ENCODE peak calls at places on chromosomes 1 and 21, in nine cellular contexts. F is right lobe of liver, P is A549, G is IMR-90, X is heart left ventricle, W is Peyer's patch, Q is breast epithelium, K is tibial nerve, R is body of pancreas. V is an unnamed sample.

GRCh38 chr21:45030637-45031218 is 43.7 kb upstream of the ADARB1 start:
- DNase-seq in F (no peak), P (no peak), G (no peak), X (no peak), W (no peak), Q (no peak), K (no peak), R (no peak), V (no peak)

GRCh38 chr1:98468111-98468717 is 193.3 kb upstream of the SNX7 start:
- DNase-seq in F (no peak), P (peak; percentile 71), G (peak; percentile 81), X (no peak), W (no peak), Q (no peak), K (peak; percentile 43), R (no peak), V (no peak)

GRCh38 chr1:94259635-94260289 is 22.4 kb upstream of the ARHGAP29 start:
- DNase-seq in F (no peak), P (no peak), G (peak; percentile 31), X (no peak), W (no peak), Q (no peak), K (no peak), R (no peak), V (no peak)

GRCh38 chr21:44888581-44889550 is 15.4 kb upstream of the PTTG1IP start:
- DNase-seq in F (no peak), P (no peak), G (no peak), X (peak; percentile 51), W (no peak), Q (no peak), K (no peak), R (no peak), V (no peak)

GRCh38 chr1:211375286-211375818 is 48.7 kb downstream of the TRAF5 start:
- DNase-seq in F (no peak), P (no peak), G (no peak), X (no peak), W (no peak), Q (no peak), K (no peak), R (no peak), V (no peak)

GRCh38 chr1:47618222-47618720 is 180.4 kb downstream of the FOXD2 start:
- DNase-seq in F (peak; percentile 23), P (no peak), G (no peak), X (no peak), W (no peak), Q (no peak), K (no peak), R (no peak), V (no peak)

GRCh38 chr1:205962821-205963221 is 19.6 kb upstream of the SLC26A9 start:
- DNase-seq in F (no peak), P (no peak), G (no peak), X (no peak), W (peak; percentile 10), Q (no peak), K (no peak), R (no peak), V (no peak)

GRCh38 chr1:60069691-60070090 is 3.9 kb downstream of the C1orf87 start:
- DNase-seq in F (no peak), P (no peak), G (no peak), X (no peak), W (no peak), Q (no peak), K (no peak), R (no peak), V (no peak)

GRCh38 chr1:1062364-1063163 is 11.5 kb downstream of the RNF223 start:
- DNase-seq in F (no peak), P (no peak), G (peak; percentile 18), X (no peak), W (no peak), Q (no peak), K (no peak), R (no peak), V (no peak)

GRCh38 chr1:224273651-224274050 is 56.3 kb downstream of the NVL start:
- DNase-seq in F (no peak), P (peak; percentile 34), G (peak; percentile 87), X (no peak), W (no peak), Q (no peak), K (no peak), R (no peak), V (no peak)

GRCh38 chr21:26365849-26366248 is 195.3 kb upstream of the APP start:
- DNase-seq in F (no peak), P (no peak), G (no peak), X (no peak), W (no peak), Q (no peak), K (no peak), R (no peak), V (no peak)

DNA sequence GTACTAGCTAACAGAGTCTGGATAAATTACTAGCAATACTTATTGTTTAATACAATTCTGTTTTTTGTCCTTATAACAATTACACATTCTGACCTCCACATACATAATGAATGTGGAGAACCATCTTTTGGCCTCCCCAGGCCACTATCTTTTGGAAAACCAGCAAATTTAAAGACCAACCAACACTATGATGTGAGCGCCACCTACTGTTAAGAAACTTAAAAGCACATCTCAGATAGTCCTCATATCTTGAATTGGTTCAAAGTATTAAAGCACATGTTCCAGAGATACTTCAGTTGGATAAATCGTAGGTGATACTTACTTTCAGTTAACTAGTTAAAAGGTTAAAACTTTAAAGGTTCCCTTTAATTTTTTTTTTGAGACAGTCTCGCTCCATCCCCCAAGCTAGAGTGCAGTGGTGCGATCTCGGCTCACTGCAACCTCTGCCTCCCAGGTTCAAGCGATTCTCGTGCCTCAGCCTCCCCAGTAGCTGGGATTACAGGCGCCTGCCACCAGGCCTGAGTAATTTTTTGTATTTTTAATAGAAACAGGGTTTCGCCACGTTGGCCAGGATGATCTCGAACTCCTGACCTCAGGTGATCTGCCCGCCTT is 29.3 kb upstream of the USP1 start:
- DNase-seq in F (no peak), P (peak; percentile 46), G (peak; percentile 55), X (no peak), W (no peak), Q (no peak), K (peak; percentile 79), R (no peak), V (no peak)
- TF ChIP-seq POLR2A in F (no peak), P (no peak), G (no peak), X (no peak), W (no peak), Q (no peak), K (no peak), R (no peak), V (no peak)

DNA sequence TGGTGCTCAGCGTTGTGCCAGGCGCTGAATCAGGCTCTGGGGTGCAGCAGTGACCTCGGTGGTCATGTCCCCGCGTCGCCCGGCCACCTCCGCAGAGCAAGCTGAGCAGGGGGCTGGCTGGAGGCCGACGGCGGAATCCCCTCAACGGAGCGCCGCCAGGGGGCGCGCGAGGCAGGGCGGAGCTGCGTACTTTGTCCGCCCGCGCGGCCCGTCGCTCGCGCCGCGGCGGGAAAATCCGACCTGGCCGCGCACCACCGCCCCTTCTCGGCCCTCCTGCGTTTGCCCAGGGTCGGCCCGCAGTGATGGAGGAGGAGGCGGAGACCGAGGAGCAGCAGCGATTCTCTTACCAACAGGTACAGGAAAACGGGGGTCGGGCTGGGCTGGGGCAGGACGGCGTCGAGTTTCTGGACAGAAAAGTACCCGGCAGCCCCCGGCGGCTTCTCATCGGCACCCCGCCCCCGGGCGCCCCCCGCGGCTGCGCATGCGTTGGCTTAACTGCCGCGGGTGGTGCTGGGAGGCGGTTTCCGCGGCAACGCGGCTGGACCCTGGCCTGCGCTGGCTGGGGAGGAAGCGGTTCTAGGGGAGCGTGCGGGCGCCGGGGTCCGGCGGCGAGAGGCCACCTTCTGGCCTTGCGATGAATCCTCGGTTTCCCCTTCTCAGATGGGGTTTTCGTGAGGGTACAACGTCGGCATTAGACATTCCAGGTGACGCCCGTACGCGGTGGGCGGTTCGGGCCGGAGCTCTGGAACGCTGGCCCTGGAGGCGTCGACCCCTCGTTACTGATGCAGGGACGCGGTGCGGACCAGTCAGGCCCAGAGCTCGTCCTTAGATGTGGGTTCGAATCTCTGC is at the start of gene CENPS:
- DNase-seq in F (peak; percentile 95), P (peak; percentile 80), G (peak; percentile 83), X (peak; percentile 95), W (peak; percentile 93), Q (peak; percentile 64), K (peak; percentile 76), R (peak; percentile 91), V (peak; percentile 97)
- TF ChIP-seq POLR2A in F (no peak), P (peak; percentile 47), G (no peak), X (no peak), W (peak; percentile 33), Q (no peak), K (peak; percentile 20), R (peak; percentile 63), V (no peak)

GRCh38 chr1:46285730-46286477 is 17.5 kb downstream of the LRRC41 start:
- DNase-seq in F (no peak), P (no peak), G (no peak), X (no peak), W (no peak), Q (no peak), K (no peak), R (no peak), V (no peak)
- TF ChIP-seq POLR2A in F (no peak), P (no peak), G (no peak), X (no peak), W (no peak), Q (no peak), K (no peak), R (no peak), V (no peak)

GRCh38 chr1:183472488-183473285 is at the start of gene SMG7:
- DNase-seq in F (peak; percentile 67), P (no peak), G (peak; percentile 12), X (peak; percentile 82), W (peak; percentile 71), Q (no peak), K (peak; percentile 13), R (no peak), V (peak; percentile 13)

GRCh38 chr1:183473286-183473536 is 912 bp downstream of the SMG7 start:
- DNase-seq in F (no peak), P (no peak), G (no peak), X (no peak), W (no peak), Q (no peak), K (no peak), R (no peak), V (no peak)

GRCh38 chr1:183470961-183471747 is 1.1 kb upstream of the SMG7 start:
- DNase-seq in F (peak; percentile 78), P (peak; percentile 91), G (peak; percentile 67), X (peak; percentile 87), W (peak; percentile 83), Q (peak; percentile 20), K (peak; percentile 47), R (peak; percentile 65), V (peak; percentile 30)

GRCh38 chr1:183470147-183470960 is 1.9 kb upstream of the SMG7 start:
- DNase-seq in F (peak; percentile 95), P (peak; percentile 83), G (peak; percentile 47), X (peak; percentile 91), W (peak; percentile 95), Q (peak; percentile 68), K (peak; percentile 77), R (peak; percentile 90), V (peak; percentile 27)

DNA sequence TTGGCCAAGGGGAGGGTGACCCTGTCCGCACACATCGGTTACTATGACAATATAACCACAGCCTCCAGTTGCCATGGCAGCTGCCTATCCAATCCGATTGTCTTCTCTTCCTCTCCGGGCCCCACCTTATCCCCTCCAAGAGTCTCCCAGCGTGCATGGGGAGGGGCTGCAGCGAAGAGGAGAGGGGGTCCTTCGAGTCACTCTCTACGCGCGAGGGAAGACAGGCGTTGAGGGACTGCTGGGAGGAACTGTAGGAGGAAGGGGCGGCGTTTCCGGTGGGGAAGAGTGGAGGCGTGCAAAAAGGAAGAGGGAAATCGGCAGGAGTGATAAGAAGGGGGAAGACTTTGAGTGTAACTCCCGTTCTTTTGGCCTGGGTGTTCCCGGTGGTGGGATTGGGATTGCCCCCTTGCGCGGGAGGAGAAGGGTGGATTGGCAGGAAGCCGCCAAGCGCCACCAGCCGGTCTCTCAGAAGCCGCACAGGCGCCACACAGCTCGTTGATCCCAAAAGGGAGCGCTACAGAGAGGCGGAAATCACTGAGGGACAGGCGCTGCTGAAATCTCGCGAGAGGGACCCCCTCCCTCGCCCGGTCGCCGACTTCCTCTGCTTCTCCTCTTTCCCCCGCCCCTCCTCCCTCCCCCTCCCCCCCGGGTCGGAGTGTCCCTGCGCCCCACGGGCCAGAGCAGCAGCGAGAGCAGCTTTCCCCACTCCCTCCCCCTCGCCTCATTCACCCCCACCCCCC is 381 bp upstream of the SMG7 start:
- DNase-seq in F (peak; percentile 99), P (peak; percentile 99), G (peak; percentile 98), X (peak; percentile 97), W (peak; percentile 96), Q (peak; percentile 95), K (peak; percentile 96), R (peak; percentile 98), V (peak; percentile 80)
- TF ChIP-seq POLR2A in F (no peak), P (peak; percentile 35), G (no peak), X (no peak), W (peak; percentile 78), Q (no peak), K (peak; percentile 27), R (no peak), V (peak; percentile 71)